ENCODE peak calls at places on chromosome 16, in eight cellular contexts. L, D, C, J, N, K, T and V are unnamed samples.

GRCh38 chr16:85639529-85640253 is 26.6 kb downstream of the GSE1 start:
- DNase-seq in L (no peak), D (no peak), C (peak; percentile 78), J (peak; percentile 80), N (peak; percentile 92), K (no peak), T (no peak), V (peak; percentile 84)

GRCh38 chr16:83215417-83216001 is 588.7 kb downstream of the CDH13 start:
- DNase-seq in L (peak; percentile 38), D (no peak), C (no peak), J (peak; percentile 18), N (peak; percentile 49), K (peak; percentile 44), T (peak; percentile 34), V (peak; percentile 29)

GRCh38 chr16:29126057-29126494 is 141.2 kb downstream of the LAT start:
- DNase-seq in L (no peak), D (no peak), C (no peak), J (no peak), N (no peak), K (no peak), T (no peak), V (no peak)

GRCh38 chr16:67657017-67657608 is 2.9 kb downstream of the ACD start:
- DNase-seq in L (no peak), D (no peak), C (no peak), J (no peak), N (no peak), K (no peak), T (no peak), V (no peak)

GRCh38 chr16:88827727-88828126 is 16.0 kb upstream of the APRT start:
- DNase-seq in L (no peak), D (no peak), C (no peak), J (no peak), N (no peak), K (no peak), T (no peak), V (no peak)

GRCh38 chr16:68416057-68417046 is 32.0 kb downstream of the SMPD3 start:
- DNase-seq in L (no peak), D (peak; percentile 71), C (no peak), J (no peak), N (no peak), K (no peak), T (no peak), V (no peak)

GRCh38 chr16:23801387-23801786 is 34.4 kb upstream of the PRKCB start:
- DNase-seq in L (peak; percentile 37), D (peak; percentile 77), C (peak; percentile 12), J (peak; percentile 67), N (peak; percentile 63), K (peak; percentile 51), T (peak; percentile 68), V (peak; percentile 74)

GRCh38 chr16:85395913-85396878 is 216.9 kb upstream of the GSE1 start:
- DNase-seq in L (no peak), D (peak; percentile 50), C (no peak), J (peak; percentile 54), N (peak; percentile 75), K (peak; percentile 24), T (no peak), V (peak; percentile 53)

GRCh38 chr16:68096491-68096890 is 11.3 kb downstream of the NFATC3 start:
- DNase-seq in L (no peak), D (no peak), C (no peak), J (no peak), N (no peak), K (no peak), T (no peak), V (no peak)

GRCh38 chr16:3625911-3626732 is 14.7 kb upstream of the SLX4 start:
- DNase-seq in L (no peak), D (no peak), C (no peak), J (no peak), N (no peak), K (no peak), T (peak; percentile 47), V (no peak)
- TF ChIP-seq CTCF in L (no peak), D (no peak), C (no peak), J (no peak), N (no peak), K (no peak), T (no peak), V (no peak)

DNA sequence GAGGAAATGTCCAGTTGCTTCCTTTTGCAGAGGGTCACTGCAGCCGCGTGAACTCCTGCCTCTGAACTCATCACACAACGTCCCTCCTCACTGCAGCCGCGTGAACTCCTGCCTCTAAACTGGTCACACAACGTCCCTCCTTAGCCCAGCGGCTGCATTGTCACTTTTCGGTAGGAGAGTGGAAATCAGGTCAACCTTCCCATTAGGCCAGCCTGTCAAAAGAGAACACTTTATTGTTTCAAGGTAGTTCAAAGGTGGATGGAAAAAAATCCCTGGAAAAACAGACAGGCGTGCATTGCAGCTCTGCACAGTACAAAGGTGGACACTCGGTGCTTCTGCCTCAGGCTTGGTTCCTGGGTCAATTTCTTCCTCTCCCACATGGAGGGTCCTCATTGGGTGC is 280.2 kb downstream of the FOXL1 start:
- DNase-seq in L (no peak), D (no peak), C (no peak), J (no peak), N (no peak), K (no peak), T (no peak), V (no peak)
- H3K4me3 ChIP-seq in L (no peak overlapping the region), D (no peak overlapping the region), C (no peak overlapping the region), J (no peak overlapping the region), N (no peak overlapping the region), K (no peak overlapping the region), T (no peak overlapping the region), V (no peak overlapping the region)

GRCh38 chr16:6545329-6545728 is 787.3 kb upstream of the RBFOX1 start:
- DNase-seq in L (no peak), D (no peak), C (no peak), J (no peak), N (no peak), K (no peak), T (no peak), V (no peak)
- TF ChIP-seq CTCF in L (no peak), D (no peak), C (no peak), J (no peak), N (no peak), K (no peak), T (no peak), V (no peak)

GRCh38 chr16:66516808-66517585 is 32.9 kb downstream of the TK2 start:
- DNase-seq in L (peak; percentile 98), D (peak; percentile 97), C (peak; percentile 98), J (peak; percentile 96), N (peak; percentile 66), K (peak; percentile 99), T (peak; percentile 99), V (peak; percentile 91)
- H3K4me3 ChIP-seq in L (no peak overlapping the region), D (no peak overlapping the region), C (peak overlapping the region; percentile 26), J (no peak overlapping the region), N (no peak overlapping the region), K (no peak overlapping the region), T (peak overlapping the region; percentile 14), V (no peak overlapping the region)

DNA sequence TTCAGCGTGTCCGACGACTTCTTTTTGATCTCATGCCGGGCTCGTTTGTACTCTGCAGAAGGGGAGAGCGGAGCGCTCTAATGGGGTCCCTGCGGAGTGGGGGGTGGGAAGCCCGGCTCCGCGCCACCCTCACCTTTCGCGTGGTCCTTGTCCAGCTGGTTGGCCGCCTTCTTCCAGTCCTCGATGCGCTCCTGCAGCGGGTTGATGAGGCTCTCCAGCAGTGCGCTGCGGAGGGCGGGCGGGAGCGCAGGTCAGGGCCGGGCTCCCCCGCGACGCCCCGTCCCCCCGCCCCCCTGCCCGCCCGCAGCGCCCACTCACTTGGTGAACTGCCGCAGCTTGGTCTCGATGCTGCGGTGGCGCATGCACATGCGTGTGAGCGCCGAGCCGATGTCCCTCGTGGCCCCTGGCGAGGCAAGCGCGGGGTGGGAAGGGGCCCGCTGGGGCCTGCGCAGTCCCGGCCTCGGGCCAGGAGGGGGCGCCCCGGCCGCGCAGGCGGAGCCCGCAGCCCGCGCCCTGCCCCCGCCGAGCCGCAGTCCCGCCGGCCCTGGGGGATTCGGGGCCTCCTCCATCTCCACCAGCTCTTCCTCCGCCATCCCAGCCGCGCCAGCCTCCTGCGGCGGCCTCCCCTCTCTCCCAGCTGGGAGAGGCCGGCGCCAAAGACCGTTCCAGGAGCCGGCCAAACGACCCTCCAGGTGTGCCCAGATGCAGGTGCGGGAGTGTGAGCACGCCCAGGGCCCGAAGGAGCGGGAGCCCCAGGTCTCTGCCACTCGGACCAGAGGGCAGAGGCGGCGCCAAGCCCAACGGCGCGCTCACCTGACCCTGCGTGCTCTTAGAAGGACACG is 6.0 kb downstream of the MTSS2 start:
- DNase-seq in L (no peak), D (peak; percentile 38), C (no peak), J (peak; percentile 50), N (peak; percentile 94), K (no peak), T (no peak), V (peak; percentile 84)
- TF ChIP-seq CTCF in L (peak; percentile 46), D (peak; percentile 48), C (peak; percentile 80), J (peak; percentile 58), N (peak; percentile 36), K (peak; percentile 58), T (peak; percentile 30), V (peak; percentile 26)